ENCODE peak calls at places on chromosomes 1 and 21, in nine cellular contexts. T, S, U, H, P, F, X, I and R are unnamed samples.

GRCh38 chr1:22533244-22533643 is 30.0 kb upstream of the EPHA8 start:
- DNase-seq in H (no peak), F (no peak), X (no peak), S (peak), T (no peak), P (no peak), I (no peak), U (no peak), R (no peak)

GRCh38 chr1:112735752-112736151 is 20.6 kb upstream of the PPM1J start:
- DNase-seq in S (no peak), I (peak), H (no peak), U (no peak), P (no peak), X (no peak), T (peak), F (no peak), R (no peak)

GRCh38 chr1:212013672-212014071 is 21.7 kb downstream of the INTS7 start:
- DNase-seq in H (no peak), X (no peak), P (no peak), T (no peak), I (peak), U (no peak), F (no peak), S (no peak), R (no peak)

GRCh38 chr1:33418811-33419210 is 12.1 kb downstream of the PHC2 start:
- DNase-seq in F (no peak), S (no peak), P (no peak), I (no peak), X (no peak), T (no peak), U (no peak), H (no peak), R (no peak)

GRCh38 chr21:35503646-35504045 is 454.5 kb upstream of the RUNX1 start:
- DNase-seq in F (no peak), P (no peak), X (peak), H (no peak), T (no peak), S (no peak), I (no peak), U (peak), R (no peak)

GRCh38 chr1:182680901-182681300 is 3.5 kb downstream of the RGS8 start:
- DNase-seq in S (no peak), P (no peak), I (peak), F (no peak), U (no peak), H (no peak), X (no peak), T (no peak), R (no peak)

GRCh38 chr1:39378377-39378776 is 113.1 kb upstream of the BMP8A start:
- DNase-seq in H (no peak), U (peak), P (no peak), I (peak), F (no peak), T (no peak), X (no peak), S (no peak), R (no peak)

GRCh38 chr1:205017766-205018165 is 25.2 kb upstream of the CNTN2 start:
- DNase-seq in U (no peak), H (no peak), X (no peak), I (no peak), S (no peak), P (no peak), F (no peak), T (no peak), R (no peak)

GRCh38 chr1:180534199-180534598 is 24.6 kb upstream of the OVAAL start:
- DNase-seq in X (no peak), P (no peak), U (no peak), T (no peak), S (no peak), H (no peak), F (no peak), I (no peak), R (no peak)

GRCh38 chr1:111733183-111733995 is 5.8 kb downstream of the INKA2 start:
- DNase-seq in X (peak), H (no peak), U (no peak), S (peak), F (peak), T (peak), I (peak), P (peak), R (no peak)

DNA sequence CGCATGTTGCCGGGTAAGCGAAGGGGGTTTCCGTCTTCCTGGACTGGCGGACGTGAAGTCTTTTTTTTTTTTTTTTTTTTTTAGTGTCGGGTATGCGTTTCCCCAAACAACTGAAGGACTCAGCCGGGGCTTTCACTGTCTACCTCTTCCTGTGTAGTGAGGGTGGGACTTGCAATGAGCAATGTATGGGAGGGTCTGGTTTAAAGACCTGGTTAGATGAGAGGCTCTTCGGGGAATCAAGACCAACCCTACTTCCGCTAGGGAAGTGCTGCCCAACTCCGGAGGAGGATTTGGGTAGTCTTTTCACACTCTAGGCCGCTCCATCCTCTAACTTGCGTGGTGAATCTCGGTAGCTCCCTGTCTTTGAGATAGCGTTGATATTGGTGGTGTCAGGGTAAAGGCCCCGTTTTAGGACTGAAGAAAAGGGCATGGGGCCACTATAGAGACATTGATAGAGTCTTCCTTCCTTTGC is 754 bp downstream of the PRRC2C start:
- DNase-seq in H (no peak), F (no peak), P (peak), T (peak), U (no peak), X (no peak), S (no peak), I (peak), R (peak)
- H3K4me3 ChIP-seq in H (peak), F (peak), P (peak), T (peak), U (peak), X (peak), S (peak), I (peak), R (peak)

GRCh38 chr1:245874942-245875580 is 632.0 kb downstream of the SMYD3 start:
- DNase-seq in F (peak), X (peak), I (peak), U (no peak), H (no peak), P (peak), S (no peak), T (peak), R (peak)
- H3K4me3 ChIP-seq in F (peak), X (no peak), I (no peak), U (no peak), H (no peak), P (no peak), S (no peak), T (no peak), R (no peak)

DNA sequence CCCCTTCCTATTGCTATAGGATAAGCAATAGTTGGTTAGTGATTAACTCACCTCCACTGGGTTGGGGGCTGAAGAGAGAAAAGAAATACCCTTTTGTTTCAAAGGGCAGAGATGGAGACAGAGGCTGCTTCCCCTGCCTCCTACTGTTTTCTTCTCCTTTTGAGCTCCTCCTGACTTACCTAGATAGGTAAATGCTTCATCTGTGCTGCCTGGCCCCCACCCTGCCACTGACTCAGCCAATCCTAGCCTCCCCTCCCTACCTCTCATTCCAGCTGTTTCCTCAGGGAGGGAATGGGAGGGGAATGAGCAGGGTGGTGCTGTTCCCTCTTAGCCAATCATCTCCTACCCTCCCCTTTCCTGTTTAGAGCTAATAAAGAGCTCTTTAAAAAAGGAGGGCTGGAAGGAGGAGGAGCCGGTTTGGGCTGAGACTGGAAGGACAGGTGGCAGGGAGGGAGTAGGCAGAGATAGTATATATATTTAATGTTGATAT is at the start of gene C1orf116:
- DNase-seq in I (peak), H (peak), P (peak), T (no peak), X (no peak), F (peak), S (no peak), U (peak), R (no peak)
- H3K4me3 ChIP-seq in I (peak), H (peak), P (peak), T (no peak), X (no peak), F (peak), S (no peak), U (no peak), R (no peak)

DNA sequence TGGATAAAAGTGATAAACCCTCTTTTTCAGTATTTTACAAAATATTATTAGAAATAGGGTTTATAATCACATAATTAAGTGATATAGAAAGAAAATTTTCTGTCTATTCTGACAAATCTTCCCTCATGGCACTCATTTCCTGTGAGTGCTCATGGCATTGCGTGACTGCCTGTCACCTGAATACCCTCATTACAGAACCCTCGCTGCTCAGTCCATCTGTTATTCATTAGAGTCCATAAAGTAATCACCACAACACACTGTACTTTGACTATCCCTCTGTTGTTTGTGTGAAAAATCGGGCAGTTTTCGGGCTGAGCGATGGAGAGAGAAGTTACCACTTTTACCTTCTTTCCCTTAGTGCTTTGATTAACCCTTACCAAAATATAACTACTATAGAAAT is 100.4 kb upstream of the BRINP3 start:
- DNase-seq in I (no peak), X (no peak), F (no peak), T (peak), P (no peak), S (no peak), U (no peak), H (no peak), R (no peak)
- H3K4me3 ChIP-seq in I (no peak), X (no peak), F (no peak), T (no peak), P (no peak), S (no peak), U (no peak), H (no peak), R (no peak)

GRCh38 chr1:164563821-164564251 is 4.9 kb downstream of the PBX1 start:
- DNase-seq in S (no peak), P (no peak), H (no peak), X (no peak), I (peak), T (no peak), U (no peak), F (no peak), R (no peak)
- H3K4me3 ChIP-seq in S (peak), P (no peak), H (no peak), X (peak), I (peak), T (peak), U (peak), F (peak), R (peak)